ENCODE peak calls at places on chromosomes 3 and 15, in four cellular contexts. Q, G, N and F are unnamed samples.

GRCh38 chr3:126749931-126750759 is 46.1 kb downstream of the CHCHD6 start:
- DNase-seq in Q (no peak), N (no peak), G (no peak), F (no peak)

GRCh38 chr15:76996526-76997401 is 1.8 kb downstream of the PSTPIP1 start:
- DNase-seq in G (peak), Q (peak), N (no peak), F (no peak)

GRCh38 chr3:108673988-108674661 is 83.1 kb downstream of the RETNLB start:
- DNase-seq in N (no peak), G (no peak), Q (no peak), F (no peak)

GRCh38 chr3:71978150-71978721 is 193.3 kb upstream of the PROK2 start:
- DNase-seq in G (no peak), N (no peak), Q (no peak), F (no peak)

GRCh38 chr3:135514064-135514455 is 451.5 kb upstream of the PPP2R3A start:
- DNase-seq in G (no peak), Q (no peak), N (no peak), F (no peak)

GRCh38 chr3:81980566-81981494 is 219.4 kb upstream of the GBE1 start:
- DNase-seq in N (no peak), Q (no peak), G (no peak), F (no peak)

GRCh38 chr15:96338772-96339661 is 8.5 kb downstream of the NR2F2 start:
- DNase-seq in Q (no peak), N (no peak), G (peak), F (no peak)

GRCh38 chr15:68201879-68202261 is 3.3 kb downstream of the CALML4 start:
- DNase-seq in Q (no peak), G (no peak), N (no peak), F (no peak)

GRCh38 chr15:77538011-77538410 is 94.7 kb downstream of the LINGO1 start:
- DNase-seq in Q (no peak), N (no peak), G (no peak), F (no peak)

GRCh38 chr3:188154758-188155574 is 1.0 kb downstream of the LPP start:
- DNase-seq in N (no peak), Q (no peak), G (peak), F (no peak)

GRCh38 chr3:13414040-13414729 is 5.9 kb downstream of the NUP210 start:
- DNase-seq in N (no peak), G (no peak), Q (peak), F (no peak)

GRCh38 chr3:79368403-79368802 is 399.4 kb downstream of the ROBO1 start:
- DNase-seq in G (no peak), Q (no peak), N (no peak), F (no peak)

GRCh38 chr15:70722266-70723123 is 40.9 kb downstream of the UACA start:
- DNase-seq in G (peak), Q (no peak), N (peak), F (no peak)

GRCh38 chr3:128416578-128417150 is 50.0 kb downstream of the DNAJB8 start:
- DNase-seq in G (peak), Q (no peak), N (no peak), F (no peak)

GRCh38 chr3:141680620-141681389 is 57.3 kb upstream of the RNF7 start:
- DNase-seq in N (peak), Q (no peak), G (peak), F (no peak)

GRCh38 chr3:112623213-112623612 is 17.7 kb downstream of the CCDC80 start:
- DNase-seq in N (no peak), Q (no peak), G (no peak), F (no peak)

GRCh38 chr3:150515210-150515609 is 31.1 kb downstream of the SERP1 start:
- DNase-seq in N (no peak), G (no peak), Q (no peak), F (no peak)

GRCh38 chr15:71195242-71195641 is 80.0 kb downstream of the THSD4 start:
- DNase-seq in Q (no peak), N (no peak), G (no peak), F (no peak)

GRCh38 chr3:17972476-17972875 is 230.0 kb upstream of the TBC1D5 start:
- DNase-seq in Q (no peak), G (no peak), N (no peak), F (no peak)

GRCh38 chr15:65434201-65434600 is 11.5 kb upstream of the IGDCC4 start:
- DNase-seq in Q (no peak), G (no peak), N (no peak), F (no peak)

GRCh38 chr3:183291511-183292031 is 38.5 kb downstream of the B3GNT5 start:
- DNase-seq in Q (no peak), N (no peak), G (peak), F (no peak)

GRCh38 chr3:194294199-194294887 is 56.8 kb downstream of the CPN2 start:
- DNase-seq in G (no peak), Q (no peak), N (no peak), F (no peak)

GRCh38 chr3:125072310-125072709 is 16.5 kb upstream of the HEG1 start:
- DNase-seq in N (no peak), G (no peak), Q (no peak), F (peak)

GRCh38 chr3:141876381-141876890 is at the start of gene ATP1B3:
- DNase-seq in N (peak), Q (peak), G (peak), F (peak)

GRCh38 chr3:120640231-120640630 is 41.8 kb downstream of the HGD start:
- DNase-seq in Q (no peak), N (no peak), G (no peak), F (peak)

GRCh38 chr3:23264413-23264812 is 61.3 kb downstream of the UBE2E2 start:
- DNase-seq in N (no peak), Q (no peak), G (peak), F (no peak)

GRCh38 chr3:45547202-45547701 is 47.3 kb upstream of the LIMD1 start:
- DNase-seq in G (no peak), Q (no peak), N (no peak), F (no peak)

GRCh38 chr3:69406156-69406555 is 20.3 kb upstream of the FRMD4B start:
- DNase-seq in N (no peak), Q (no peak), G (peak), F (no peak)

GRCh38 chr3:4906107-4906621 is 73.1 kb upstream of the BHLHE40 start:
- DNase-seq in G (peak), Q (no peak), N (peak), F (no peak)

GRCh38 chr15:50003786-50004334 is 115.2 kb downstream of the ATP8B4 start:
- DNase-seq in N (peak), G (peak), Q (no peak), F (peak)

GRCh38 chr3:134103470-134103869 is 73.7 kb upstream of the SLCO2A1 start:
- DNase-seq in Q (no peak), G (no peak), N (no peak), F (no peak)

GRCh38 chr3:98986073-98986472 is 84.6 kb upstream of the DCBLD2 start:
- DNase-seq in G (peak), Q (no peak), N (no peak), F (no peak)

GRCh38 chr3:127699098-127699945 is 26.6 kb downstream of the ABTB1 start:
- DNase-seq in Q (no peak), N (peak), G (peak), F (peak)

GRCh38 chr3:195558602-195559001 is 15.5 kb upstream of the PPP1R2 start:
- DNase-seq in Q (no peak), G (peak), N (peak), F (peak)

GRCh38 chr3:133461291-133461690 is 61.4 kb downstream of the BFSP2 start:
- DNase-seq in G (no peak), N (no peak), Q (no peak), F (no peak)